ENCODE peak calls at places on chromosomes 11 and 22, in five cellular contexts. Q, G, S, P and E are unnamed samples. For H3K4me1, the result is how much of the 10 kb centered on the place peaks cover.

GRCh38 chr11:80598905-80599304 is 1158.1 kb upstream of the TENM4 start:
- DNase-seq in S (no peak), P (no peak), G (no peak), Q (no peak), E (no peak)

GRCh38 chr11:59137190-59137589 is 5.5 kb upstream of the FAM111A start:
- DNase-seq in P (no peak), Q (no peak), S (no peak), G (no peak), E (no peak)

GRCh38 chr11:518463-519202 is 11.6 kb upstream of the RNH1 start:
- DNase-seq in S (peak), Q (peak), G (no peak), P (peak), E (peak)

GRCh38 chr22:42410708-42411107 is 21.5 kb downstream of the NFAM1 start:
- DNase-seq in S (no peak), G (no peak), P (no peak), Q (no peak), E (no peak)

GRCh38 chr11:9708544-9708943 is 44.7 kb downstream of the SWAP70 start:
- DNase-seq in G (no peak), P (no peak), Q (no peak), S (no peak), E (peak)

GRCh38 chr11:28969832-28970231 is 861.6 kb downstream of the METTL15 start:
- DNase-seq in S (no peak), Q (no peak), G (no peak), P (no peak), E (no peak)

GRCh38 chr22:25495286-25495685 is 69.2 kb upstream of the GRK3 start:
- DNase-seq in S (no peak), Q (no peak), P (no peak), G (no peak), E (peak)

GRCh38 chr22:17472886-17473285 is 90.4 kb upstream of the SLC25A18 start:
- DNase-seq in P (no peak), G (no peak), Q (no peak), S (no peak), E (no peak)

GRCh38 chr11:77191823-77192495 is 63.9 kb downstream of the MYO7A start:
- DNase-seq in G (no peak), S (peak), P (peak), Q (peak), E (peak)

GRCh38 chr11:36095716-36096115 is 151.9 kb downstream of the LDLRAD3 start:
- DNase-seq in P (no peak), Q (no peak), S (no peak), G (no peak), E (no peak)

GRCh38 chr11:32433249-32434115 is 1.9 kb downstream of the WT1 start:
- DNase-seq in G (no peak), Q (peak), P (no peak), S (no peak), E (no peak)

GRCh38 chr11:117016246-117016645 is 82.0 kb downstream of the SIK3 start:
- DNase-seq in P (no peak), S (no peak), Q (no peak), G (no peak), E (no peak)

GRCh38 chr11:2071748-2072385 is 67.3 kb downstream of the IGF2 start:
- DNase-seq in Q (no peak), G (no peak), P (no peak), S (no peak), E (no peak)

GRCh38 chr11:10568486-10568941 is at the start of gene LYVE1:
- DNase-seq in G (no peak), Q (peak), P (peak), S (no peak), E (no peak)

GRCh38 chr11:78350101-78350645 is 67.4 kb downstream of the GAB2 start:
- DNase-seq in S (no peak), Q (peak), G (peak), P (no peak), E (peak)

GRCh38 chr22:44623771-44624510 is 78.1 kb upstream of the PRR5 start:
- DNase-seq in P (no peak), Q (peak), G (no peak), S (no peak), E (peak)

GRCh38 chr22:39179401-39179827 is 26.9 kb upstream of the CBX7 start:
- DNase-seq in Q (peak), P (no peak), G (no peak), S (no peak), E (no peak)

GRCh38 chr11:22677153-22677890 is 10.9 kb downstream of the GAS2 start:
- DNase-seq in P (no peak), S (no peak), G (no peak), Q (no peak), E (no peak)

GRCh38 chr11:88569342-88569741 is 231.8 kb upstream of the CTSC start:
- DNase-seq in P (no peak), G (no peak), Q (no peak), S (no peak), E (peak)
- H3K4me1 ChIP-seq in P (under half), G (under half), Q (under half), S (under half), E (under half)

DNA sequence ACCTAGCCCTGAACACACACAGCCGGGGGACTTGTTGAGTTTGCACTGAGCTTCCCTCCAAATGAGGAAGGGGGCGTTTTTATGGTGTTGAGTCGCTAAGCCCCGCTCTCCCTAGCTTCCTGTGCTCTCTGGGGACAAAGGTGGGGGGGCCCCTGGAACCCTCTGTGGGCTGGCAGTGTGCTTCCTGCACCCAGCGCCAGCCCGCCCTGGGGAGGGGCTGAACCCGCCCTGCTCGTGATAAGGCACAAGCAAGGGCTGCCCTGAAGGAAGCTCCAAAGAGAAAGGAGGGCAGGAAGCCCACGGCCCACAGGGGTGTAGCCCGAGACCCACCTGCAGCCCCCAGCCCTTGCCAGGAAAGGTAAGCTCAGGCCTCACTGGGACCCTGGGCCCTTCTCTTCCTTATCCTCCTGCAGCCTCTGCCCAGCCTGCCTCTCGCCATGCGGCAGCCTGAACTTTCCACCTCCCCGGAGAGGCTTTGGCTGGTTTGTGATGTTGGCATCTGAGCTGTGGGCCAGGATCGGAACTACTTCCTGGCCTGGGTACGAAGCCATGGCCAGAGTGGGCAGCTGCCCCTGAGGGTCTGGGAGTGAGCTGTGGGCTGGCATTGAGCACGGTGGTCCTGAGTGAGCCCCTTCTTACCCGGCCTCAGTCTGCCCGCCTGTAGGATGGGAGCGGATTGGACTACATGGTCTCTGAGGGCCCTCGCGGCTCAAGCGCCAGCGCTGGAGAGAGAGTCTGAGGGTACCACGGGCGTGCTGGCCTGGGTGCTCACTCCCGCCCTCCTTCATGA is at the start of gene FERMT3:
- DNase-seq in S (peak), P (no peak), Q (peak), G (peak), E (no peak)
- TF ChIP-seq MXI1 in S (no peak), P (no peak), Q (no peak), G (no peak), E (no peak)

DNA sequence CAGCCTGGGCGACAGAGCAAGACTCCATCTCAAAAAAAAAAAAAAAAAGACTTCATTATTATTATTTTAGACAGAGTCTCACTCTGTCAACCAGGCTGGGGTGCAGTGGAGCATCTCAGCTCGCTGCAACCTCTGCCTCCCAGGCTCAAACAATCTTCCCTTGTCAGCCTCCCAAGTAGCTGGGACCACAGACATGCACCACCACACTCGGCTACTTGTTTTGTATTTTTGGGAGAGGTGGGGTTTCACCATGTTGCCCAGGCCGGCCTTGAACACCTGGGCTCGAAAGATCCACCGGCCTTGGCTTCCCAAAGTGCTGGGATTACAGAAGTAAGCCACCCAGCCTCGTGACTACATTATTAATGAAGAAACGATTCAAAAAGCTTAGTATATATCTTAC is 5.3 kb upstream of the TYMP start:
- DNase-seq in Q (no peak), P (no peak), S (no peak), G (no peak), E (no peak)
- H3K4me1 ChIP-seq in Q (under half), P (half or more), S (under half), G (half or more), E (under half)

GRCh38 chr11:17684550-17684949 is 34.8 kb upstream of the MYOD1 start:
- DNase-seq in Q (peak), P (no peak), S (no peak), G (no peak), E (no peak)

GRCh38 chr11:17682848-17683247 is 36.5 kb upstream of the MYOD1 start:
- DNase-seq in S (no peak), Q (no peak), G (no peak), P (no peak), E (no peak)

GRCh38 chr11:17686185-17686980 is 33.0 kb upstream of the MYOD1 start:
- DNase-seq in G (no peak), S (peak), Q (no peak), P (no peak), E (no peak)

GRCh38 chr11:17687946-17688670 is 31.3 kb upstream of the MYOD1 start:
- DNase-seq in S (no peak), P (no peak), G (no peak), Q (no peak), E (no peak)

GRCh38 chr11:17683378-17684161 is 35.8 kb upstream of the MYOD1 start:
- DNase-seq in S (no peak), P (peak), G (no peak), Q (no peak), E (peak)
- TF ChIP-seq MXI1 in S (no peak), P (no peak), G (no peak), Q (no peak), E (no peak)

DNA sequence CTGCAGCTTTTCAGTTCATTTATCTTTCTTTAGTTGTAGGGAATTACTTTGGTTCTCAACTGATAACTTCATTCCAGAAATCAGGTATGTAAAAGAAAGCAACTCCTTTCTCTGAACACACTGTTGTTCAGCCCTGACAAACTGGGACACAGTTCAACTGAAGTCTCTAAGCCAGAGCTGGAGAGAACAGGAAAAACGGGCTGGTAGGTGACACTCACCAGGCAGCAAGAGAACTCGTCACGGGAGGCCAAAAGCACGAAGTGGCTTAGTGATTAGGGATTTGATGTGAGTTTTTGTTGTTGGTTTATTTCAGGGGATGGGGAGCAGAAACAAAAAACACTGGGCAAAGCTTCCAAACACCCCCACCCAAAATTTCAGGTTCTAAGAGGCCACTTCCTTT is 54.1 kb downstream of the MYH9 start:
- DNase-seq in S (no peak), Q (no peak), G (no peak), P (no peak), E (no peak)
- H3K4me1 ChIP-seq in S (half or more), Q (half or more), G (half or more), P (half or more), E (half or more)

DNA sequence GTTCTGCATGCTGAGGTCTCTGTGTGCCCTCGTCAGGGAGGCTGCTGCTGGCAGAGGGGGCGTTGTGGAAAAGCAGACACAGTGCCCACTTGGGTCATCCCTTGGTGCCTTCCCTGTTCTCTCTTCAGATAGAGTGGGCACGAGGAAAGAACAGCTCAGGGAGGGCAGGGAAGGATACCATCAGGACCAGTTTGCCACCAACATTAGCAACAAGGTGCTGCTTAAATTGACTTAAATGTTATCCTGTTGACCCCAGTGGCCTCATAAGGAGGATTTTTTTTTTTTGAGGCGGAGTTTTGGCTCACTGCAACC is 91.2 kb downstream of the BCR start:
- DNase-seq in P (no peak), Q (peak), G (no peak), S (no peak), E (no peak)
- TF ChIP-seq MXI1 in P (no peak), Q (no peak), G (no peak), S (no peak), E (no peak)

DNA sequence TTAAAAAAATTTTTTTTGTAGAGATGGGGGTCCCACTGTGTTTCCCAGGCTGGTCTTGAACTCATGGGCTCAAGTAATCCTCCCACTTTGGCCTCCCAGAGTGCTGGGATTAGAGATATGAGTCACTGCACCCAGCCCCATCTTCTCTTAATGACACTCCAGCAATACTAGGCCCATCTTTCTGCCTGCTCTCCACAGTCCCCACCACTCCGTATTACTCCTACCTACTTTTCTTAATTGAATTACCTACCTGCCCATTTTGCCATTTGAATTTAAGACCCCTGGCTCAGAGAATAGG is 2.0 kb upstream of the STIM1 start:
- DNase-seq in Q (peak), S (no peak), P (no peak), G (no peak), E (no peak)
- H3K4me1 ChIP-seq in Q (under half), S (under half), P (under half), G (under half), E (under half)

DNA sequence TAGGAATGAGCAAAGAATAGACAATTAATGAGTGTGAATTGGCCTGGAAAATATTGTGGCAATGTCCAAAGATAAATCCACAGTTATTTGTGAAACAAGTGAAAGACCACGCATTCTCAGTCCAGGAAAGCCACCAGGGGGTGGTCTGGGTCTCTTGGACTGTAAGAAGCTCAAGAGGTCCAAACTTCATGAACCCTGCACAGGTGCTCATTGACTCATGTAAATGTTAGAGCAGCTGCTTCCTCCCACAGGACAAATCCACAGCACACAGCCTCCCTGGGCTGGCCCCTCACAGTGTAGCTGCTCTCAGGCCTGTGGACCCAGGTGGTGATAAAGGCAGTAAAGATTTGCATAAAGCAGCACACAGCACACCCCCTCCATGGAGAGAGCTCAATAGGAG is 114.0 kb downstream of the ZNF280B start:
- DNase-seq in S (no peak), G (no peak), P (no peak), Q (no peak), E (no peak)
- TF ChIP-seq MXI1 in S (no peak), G (no peak), P (no peak), Q (no peak), E (no peak)

GRCh38 chr11:45919806-45920530 is 2.3 kb upstream of the PEX16 start:
- DNase-seq in Q (no peak), S (peak), P (peak), G (no peak), E (no peak)

GRCh38 chr11:45922425-45923082 is at the start of gene LARGE2:
- DNase-seq in Q (peak), S (peak), P (no peak), G (no peak), E (no peak)

GRCh38 chr11:45919276-45919675 is 1.6 kb upstream of the PEX16 start:
- DNase-seq in Q (no peak), S (peak), P (no peak), G (no peak), E (no peak)

GRCh38 chr11:45921561-45922424 is 663 bp upstream of the LARGE2 start:
- DNase-seq in S (peak), P (peak), G (no peak), Q (peak), E (no peak)

DNA sequence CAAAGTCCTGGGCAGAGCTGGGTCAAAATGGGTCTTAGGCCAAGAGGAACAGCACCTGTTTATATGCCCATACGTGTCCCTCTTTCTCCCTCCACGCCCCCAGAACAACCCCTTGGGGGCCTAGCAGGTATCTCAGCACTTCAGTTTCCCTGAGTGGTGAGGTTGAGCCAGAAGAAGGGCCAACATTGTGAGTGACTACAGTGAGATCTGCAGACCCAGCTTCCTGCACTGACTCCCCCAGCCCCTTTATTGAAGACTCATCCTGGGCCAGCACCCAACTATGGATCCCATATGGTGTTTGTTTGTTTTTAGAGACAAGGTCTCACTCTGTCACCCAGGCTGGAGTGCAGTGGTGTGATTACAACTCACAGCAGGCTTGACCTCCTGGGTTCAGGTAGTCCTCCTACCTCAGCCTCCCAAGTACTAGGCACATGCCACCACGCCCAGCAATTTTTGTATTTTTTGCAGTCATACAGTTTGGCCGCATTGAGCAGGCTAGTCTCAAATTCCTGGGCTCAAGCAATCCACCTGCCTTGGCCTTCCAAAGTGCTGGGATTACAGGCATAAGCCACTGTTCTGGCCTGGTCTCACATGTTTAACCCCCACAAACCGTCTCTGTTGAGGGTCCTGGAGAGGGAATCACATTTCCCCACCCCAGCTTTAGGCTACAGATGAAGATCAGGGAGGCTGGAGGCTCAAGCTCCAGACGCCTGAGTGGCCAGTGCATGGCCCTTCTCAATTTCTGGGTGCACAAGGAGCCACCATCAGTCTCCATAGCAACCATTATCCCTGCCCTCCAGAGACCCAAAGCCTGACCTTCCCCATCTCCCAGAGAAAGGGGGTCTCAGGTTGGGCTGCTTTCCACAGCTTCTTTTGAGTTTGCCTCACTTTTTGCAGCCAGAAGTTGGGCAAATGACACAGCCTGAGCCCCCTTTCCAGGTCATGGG is 1.7 kb upstream of the LARGE2 start:
- DNase-seq in Q (no peak), S (peak), P (no peak), G (no peak), E (no peak)
- H3K4me1 ChIP-seq in Q (half or more), S (under half), P (under half), G (under half), E (under half)